ENCODE peak calls at places on chromosomes 2 and 18, in ten cellular contexts. K is right lobe of liver; U is NT2/D1; Y is aorta; S is CD4-positive, alpha-beta T cell; Q is effector memory CD4-positive, alpha-beta T cell; B is endodermal cell; M is cardiac muscle cell; J is CD4-positive, CD25-positive, alpha-beta regulatory T cell; N is thoracic aorta. X is an unnamed sample. For H3K27me3, the result is how much of the 10 kb centered on the place peaks cover.

GRCh38 chr18:9066817-9067306 is 35.6 kb upstream of the NDUFV2 start:
- DNase-seq in J (no peak), U (no peak), N (no peak), K (no peak), B (no peak), M (no peak), S (no peak), Y (no peak), Q (no peak), X (no peak)

GRCh38 chr2:192196451-192197194 is 1.9 kb upstream of the TMEFF2 start:
- DNase-seq in N (no peak), J (no peak), B (no peak), Y (no peak), M (no peak), S (no peak), K (no peak), U (no peak), Q (no peak), X (no peak)

GRCh38 chr2:144560254-144560653 is 40.3 kb upstream of the ZEB2 start:
- DNase-seq in B (no peak), M (no peak), Q (no peak), Y (no peak), N (no peak), K (no peak), J (no peak), S (no peak), U (no peak), X (no peak)

GRCh38 chr2:236535024-236535423 is 34.6 kb upstream of the ACKR3 start:
- DNase-seq in K (no peak), Y (no peak), J (no peak), B (no peak), S (no peak), N (no peak), M (no peak), U (no peak), Q (no peak), X (no peak)

GRCh38 chr2:6866982-6867381 is 1.3 kb upstream of the CMPK2 start:
- DNase-seq in S (no peak), B (no peak), K (no peak), J (no peak), Q (no peak), M (no peak), N (no peak), Y (no peak), U (no peak), X (no peak)

GRCh38 chr2:128347701-128348504 is 29.2 kb upstream of the HS6ST1 start:
- DNase-seq in Q (no peak), B (peak), J (no peak), N (no peak), M (no peak), U (no peak), K (peak), Y (peak), S (no peak), X (no peak)

GRCh38 chr2:231059756-231060155 is 3.1 kb downstream of the PSMD1 start:
- DNase-seq in M (no peak), U (no peak), S (no peak), Y (no peak), Q (no peak), J (no peak), B (no peak), N (no peak), K (no peak), X (no peak)

GRCh38 chr2:18546586-18546985 is 13.9 kb downstream of the RDH14 start:
- DNase-seq in K (no peak), Q (no peak), Y (no peak), B (no peak), S (no peak), N (no peak), J (peak), U (no peak), M (peak), X (no peak)

GRCh38 chr2:226074391-226074790 is 674.9 kb downstream of the NYAP2 start:
- DNase-seq in Q (no peak), J (no peak), Y (no peak), B (no peak), M (no peak), S (no peak), K (no peak), U (no peak), N (no peak), X (no peak)

GRCh38 chr2:162416446-162416845 is 72.5 kb downstream of the GCA start:
- DNase-seq in N (no peak), U (no peak), K (no peak), B (no peak), Y (no peak), J (no peak), M (no peak), S (no peak), Q (no peak), X (no peak)

GRCh38 chr2:64598226-64598625 is 55.5 kb downstream of the SERTAD2 start:
- DNase-seq in N (no peak), Q (no peak), U (no peak), Y (no peak), J (no peak), K (no peak), M (no peak), B (no peak), S (no peak), X (no peak)

GRCh38 chr2:94956797-94957391 is 68.6 kb upstream of the MAL start:
- DNase-seq in J (peak), N (no peak), Y (no peak), K (no peak), S (peak), Q (peak), M (peak), U (peak), B (peak), X (peak)

GRCh38 chr18:59388817-59389216 is 29.8 kb upstream of the LMAN1 start:
- DNase-seq in U (no peak), J (no peak), B (no peak), N (no peak), M (no peak), S (no peak), Q (no peak), Y (no peak), K (no peak), X (no peak)

GRCh38 chr18:49626842-49627360 is 65.0 kb downstream of the LIPG start:
- DNase-seq in J (no peak), S (no peak), Q (no peak), K (no peak), Y (no peak), M (no peak), N (no peak), U (no peak), B (peak), X (no peak)

GRCh38 chr2:190987116-190987515 is 26.9 kb downstream of the STAT1 start:
- DNase-seq in S (no peak), Y (no peak), B (no peak), Q (no peak), K (no peak), U (no peak), N (no peak), J (no peak), M (no peak), X (no peak)

GRCh38 chr2:46537624-46538023 is 58.3 kb downstream of the TMEM247 start:
- DNase-seq in M (no peak), K (no peak), S (no peak), U (no peak), B (no peak), Y (no peak), J (no peak), Q (no peak), N (no peak), X (no peak)

GRCh38 chr2:156405586-156405985 is 30.6 kb upstream of the GPD2 start:
- DNase-seq in U (no peak), Y (peak), N (no peak), K (peak), M (peak), S (no peak), Q (no peak), J (no peak), B (peak), X (no peak)

GRCh38 chr2:240134466-240134865 is 1.6 kb downstream of the COPS9 start:
- DNase-seq in S (no peak), K (no peak), Q (no peak), B (peak), U (no peak), Y (no peak), M (no peak), J (no peak), N (no peak), X (no peak)

GRCh38 chr18:52536039-52536438 is 196.0 kb downstream of the DCC start:
- DNase-seq in M (no peak), U (no peak), S (no peak), K (no peak), N (no peak), Y (no peak), J (no peak), Q (no peak), B (no peak), X (no peak)

GRCh38 chr2:173101687-173102086 is 26.0 kb downstream of the MAP3K20 start:
- DNase-seq in Q (no peak), U (no peak), K (no peak), Y (no peak), N (no peak), M (no peak), B (no peak), J (peak), S (no peak), X (no peak)

GRCh38 chr2:135124924-135125886 is 73.1 kb downstream of the RAB3GAP1 start:
- DNase-seq in K (no peak), S (no peak), U (no peak), Q (no peak), N (no peak), B (no peak), M (no peak), Y (no peak), J (no peak), X (no peak)

GRCh38 chr18:29874519-29875098 is 1167.9 kb downstream of the DSC3 start:
- DNase-seq in J (peak), N (no peak), B (peak), S (no peak), M (peak), K (no peak), U (peak), Y (no peak), Q (no peak), X (peak)

GRCh38 chr2:98479959-98480524 is 35.4 kb downstream of the INPP4A start:
- DNase-seq in K (peak), Y (peak), M (peak), Q (no peak), J (peak), B (no peak), N (no peak), U (no peak), S (no peak), X (peak)

GRCh38 chr18:58635891-58636290 is 7.0 kb upstream of the ALPK2 start:
- DNase-seq in Q (no peak), J (peak), Y (no peak), K (no peak), U (no peak), B (no peak), S (no peak), M (no peak), N (no peak), X (no peak)

GRCh38 chr2:96098900-96099590 is 17.3 kb downstream of the ADRA2B start:
- DNase-seq in Q (no peak), U (no peak), K (peak), M (peak), J (no peak), N (no peak), S (no peak), B (peak), Y (peak), X (no peak)

GRCh38 chr2:196459539-196459938 is 180.0 kb upstream of the CCDC150 start:
- DNase-seq in K (no peak), M (no peak), B (no peak), J (peak), Q (no peak), S (no peak), N (no peak), Y (no peak), U (peak), X (no peak)

GRCh38 chr2:184530959-184531358 is 67.4 kb upstream of the ZNF804A start:
- DNase-seq in Q (no peak), B (no peak), M (no peak), N (no peak), U (no peak), J (no peak), S (no peak), Y (no peak), K (no peak), X (no peak)

GRCh38 chr2:217960351-217960750 is 42.4 kb downstream of the TNS1 start:
- DNase-seq in J (no peak), Q (no peak), U (no peak), K (peak), B (no peak), Y (no peak), S (no peak), M (no peak), N (no peak), X (no peak)

GRCh38 chr18:66141716-66142115 is 390.9 kb downstream of the CDH7 start:
- DNase-seq in S (no peak), J (no peak), N (no peak), M (no peak), Q (no peak), Y (no peak), K (no peak), U (no peak), B (no peak), X (no peak)

GRCh38 chr18:35456181-35456850 is 41.4 kb downstream of the INO80C start:
- DNase-seq in M (no peak), J (no peak), S (no peak), Y (no peak), U (no peak), K (no peak), N (no peak), Q (no peak), B (no peak), X (no peak)

GRCh38 chr2:28394331-28394877 is 1.7 kb downstream of the FOSL2 start:
- DNase-seq in B (no peak), S (no peak), J (peak), K (peak), M (no peak), Y (peak), Q (peak), U (no peak), N (no peak), X (no peak)

GRCh38 chr2:40332096-40332826 is 119.6 kb downstream of the SLC8A1 start:
- DNase-seq in K (no peak), S (no peak), N (no peak), Q (no peak), J (no peak), M (no peak), B (no peak), Y (no peak), U (no peak), X (no peak)

GRCh38 chr2:240133401-240133800 is 2.7 kb downstream of the COPS9 start:
- DNase-seq in J (no peak), S (no peak), K (no peak), N (no peak), Y (peak), Q (no peak), M (no peak), B (peak), U (no peak), X (no peak)

GRCh38 chr2:117980783-117981676 is 32.8 kb downstream of the CCDC93 start:
- DNase-seq in U (no peak), S (no peak), Y (no peak), Q (no peak), B (no peak), J (no peak), K (no peak), M (no peak), N (no peak), X (no peak)

GRCh38 chr2:17573806-17574175 is 33.3 kb downstream of the VSNL1 start:
- DNase-seq in N (no peak), B (no peak), Q (no peak), Y (no peak), M (no peak), S (no peak), K (no peak), J (no peak), U (no peak), X (no peak)

GRCh38 chr2:226023383-226023782 is 623.9 kb downstream of the NYAP2 start:
- DNase-seq in J (no peak), Y (no peak), U (peak), K (no peak), M (no peak), B (peak), S (no peak), N (no peak), Q (no peak), X (no peak)

GRCh38 chr2:98039085-98039756 is 43.5 kb upstream of the TMEM131 start:
- DNase-seq in S (no peak), Q (no peak), J (no peak), U (no peak), Y (peak), B (no peak), M (no peak), K (no peak), N (no peak), X (peak)

DNA sequence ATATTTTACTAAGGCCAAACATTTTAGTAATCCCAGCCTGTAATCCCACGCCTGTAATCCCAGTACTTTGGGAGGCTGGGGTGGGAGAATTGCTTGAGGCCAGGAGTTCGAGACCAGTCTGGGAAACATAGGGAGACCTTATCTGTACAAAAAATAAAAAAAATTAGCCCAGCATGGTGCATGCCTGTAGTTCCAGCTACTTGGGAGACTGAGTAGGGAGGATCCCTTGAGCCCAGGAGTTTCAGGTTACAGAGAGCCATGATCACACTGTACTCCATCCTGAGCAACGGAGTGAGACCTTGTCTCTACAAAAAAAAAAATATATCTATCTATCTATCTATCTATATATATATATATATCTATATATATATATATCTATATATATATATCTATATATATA is 19.1 kb downstream of the KLHL23 start:
- DNase-seq in B (no peak), M (no peak), N (no peak), Q (no peak), Y (no peak), J (no peak), U (no peak), S (no peak), K (no peak), X (no peak)
- H3K27me3 ChIP-seq in B (under half), M (under half), N (under half), Q (under half), Y (under half), J (under half), U (under half), S (under half), K (under half), X (under half)

GRCh38 chr2:113277474-113278072 is 1.1 kb downstream of the PAX8 start:
- DNase-seq in N (no peak), K (no peak), Q (no peak), U (no peak), Y (no peak), M (peak), B (peak), S (no peak), J (no peak), X (no peak)
- H3K27me3 ChIP-seq in N (under half), K (under half), Q (under half), U (half or more), Y (under half), M (half or more), B (half or more), S (half or more), J (under half), X (under half)

DNA sequence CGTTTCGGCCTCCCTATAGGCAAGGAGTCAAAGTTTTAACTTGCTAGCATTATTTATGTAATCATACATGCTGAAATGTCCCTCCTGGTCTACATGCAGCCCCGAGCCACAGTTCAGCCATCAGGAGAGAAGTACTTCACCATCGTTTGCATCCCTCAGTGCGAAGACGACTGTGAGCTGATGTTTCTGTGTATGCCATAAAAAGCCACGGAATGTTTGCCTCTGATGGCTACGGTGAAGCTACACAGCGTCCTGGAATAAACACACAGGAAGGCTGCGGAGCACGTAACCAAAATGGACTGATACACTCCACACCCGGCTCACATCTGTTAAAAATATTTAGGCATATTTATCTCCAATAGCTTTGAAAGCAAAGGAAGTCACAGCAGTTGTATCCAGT is 4.3 kb upstream of the SALL3 start:
- DNase-seq in K (no peak), N (no peak), B (peak), S (no peak), Y (no peak), M (no peak), U (no peak), Q (no peak), J (no peak), X (no peak)
- H3K27me3 ChIP-seq in K (under half), N (under half), B (half or more), S (half or more), Y (under half), M (half or more), U (half or more), Q (under half), J (under half), X (under half)

GRCh38 chr18:78980279-78980771 is 707 bp downstream of the SALL3 start:
- DNase-seq in J (no peak), K (no peak), U (no peak), Y (no peak), N (no peak), B (peak), M (no peak), S (no peak), Q (no peak), X (no peak)
- H3K27me3 ChIP-seq in J (half or more), K (under half), U (under half), Y (under half), N (under half), B (under half), M (half or more), S (half or more), Q (under half), X (under half)

DNA sequence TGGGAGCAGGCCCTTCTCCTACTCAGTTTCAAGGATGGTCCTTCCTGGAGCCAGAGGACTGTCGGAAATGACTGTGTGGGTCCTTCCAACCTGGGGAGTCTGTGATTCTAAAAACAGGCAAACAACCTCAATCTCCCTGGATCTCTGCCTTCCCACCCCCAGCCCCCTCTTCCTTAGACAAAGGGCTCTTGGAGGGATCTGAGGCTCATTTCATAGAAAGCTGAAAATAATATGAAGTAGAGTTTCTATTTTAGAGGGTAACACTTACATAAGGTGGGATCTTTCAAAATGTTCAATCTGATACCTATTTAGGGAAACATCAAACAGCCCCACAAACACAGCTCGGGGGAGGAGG is 69.4 kb downstream of the RHOB start:
- DNase-seq in S (no peak), Y (no peak), J (no peak), N (no peak), B (no peak), K (no peak), U (no peak), Q (no peak), M (no peak), X (no peak)
- H3K27me3 ChIP-seq in S (under half), Y (under half), J (under half), N (under half), B (under half), K (under half), U (under half), Q (under half), M (under half), X (under half)